ENCODE peak calls at places on chromosomes 4 and X, in six cellular contexts. One of them, this sample, is unnamed.

GRCh38 chr4:29278580-29278979 is 1441.6 kb upstream of the PCDH7 start:
- DNase-seq in NCI-H1417 treated with DMSO at 0.1 percent for 48 hours: no peak
- DNase-seq in NAMALWA: no peak
- DNase-seq in AG08396: no peak
- DNase-seq in PC-3: peak
- DNase-seq in mucosa of descending colon: no peak
- DNase-seq in this sample: peak

GRCh38 chr4:99323761-99324160 is 2.6 kb upstream of the ADH1B start:
- DNase-seq in mucosa of descending colon: no peak
- DNase-seq in NCI-H1417 treated with DMSO at 0.1 percent for 48 hours: no peak
- DNase-seq in PC-3: no peak
- DNase-seq in AG08396: no peak
- DNase-seq in NAMALWA: no peak
- DNase-seq in this sample: no peak

GRCh38 chr4:163694385-163694784 is 199.9 kb downstream of the TMA16 start:
- DNase-seq in AG08396: no peak
- DNase-seq in NCI-H1417 treated with DMSO at 0.1 percent for 48 hours: no peak
- DNase-seq in PC-3: peak
- DNase-seq in NAMALWA: no peak
- DNase-seq in mucosa of descending colon: no peak
- DNase-seq in this sample: no peak

GRCh38 chrX:64925480-64925879 is 50.8 kb downstream of the ZC4H2 start:
- DNase-seq in mucosa of descending colon: no peak
- DNase-seq in NCI-H1417 treated with DMSO at 0.1 percent for 48 hours: no peak
- DNase-seq in PC-3: no peak
- DNase-seq in NAMALWA: no peak
- DNase-seq in AG08396: no peak
- DNase-seq in this sample: no peak

GRCh38 chr4:100849319-100849718 is 331.5 kb upstream of the EMCN start:
- DNase-seq in mucosa of descending colon: no peak
- DNase-seq in NAMALWA: no peak
- DNase-seq in AG08396: no peak
- DNase-seq in NCI-H1417 treated with DMSO at 0.1 percent for 48 hours: no peak
- DNase-seq in PC-3: no peak
- DNase-seq in this sample: no peak

GRCh38 chr4:55218041-55218440 is 92.6 kb upstream of the KDR start:
- DNase-seq in mucosa of descending colon: no peak
- DNase-seq in NAMALWA: no peak
- DNase-seq in NCI-H1417 treated with DMSO at 0.1 percent for 48 hours: no peak
- DNase-seq in PC-3: no peak
- DNase-seq in AG08396: no peak
- DNase-seq in this sample: no peak

GRCh38 chr4:73620115-73620792 is at the start of gene RASSF6:
- DNase-seq in PC-3: peak
- DNase-seq in mucosa of descending colon: peak
- DNase-seq in AG08396: no peak
- DNase-seq in NCI-H1417 treated with DMSO at 0.1 percent for 48 hours: peak
- DNase-seq in NAMALWA: peak
- DNase-seq in this sample: no peak

GRCh38 chr4:86909540-86909939 is 17.3 kb upstream of the C4orf36 start:
- DNase-seq in NCI-H1417 treated with DMSO at 0.1 percent for 48 hours: no peak
- DNase-seq in mucosa of descending colon: no peak
- DNase-seq in PC-3: no peak
- DNase-seq in NAMALWA: no peak
- DNase-seq in AG08396: no peak
- DNase-seq in this sample: no peak

GRCh38 chrX:67636532-67636931 is 92.7 kb downstream of the AR start:
- DNase-seq in NAMALWA: no peak
- DNase-seq in mucosa of descending colon: no peak
- DNase-seq in NCI-H1417 treated with DMSO at 0.1 percent for 48 hours: no peak
- DNase-seq in PC-3: no peak
- DNase-seq in AG08396: peak
- DNase-seq in this sample: peak

GRCh38 chr4:186566068-186566467 is 10.7 kb upstream of the MTNR1A start:
- DNase-seq in NAMALWA: no peak
- DNase-seq in NCI-H1417 treated with DMSO at 0.1 percent for 48 hours: no peak
- DNase-seq in mucosa of descending colon: no peak
- DNase-seq in PC-3: peak
- DNase-seq in AG08396: no peak
- DNase-seq in this sample: no peak

GRCh38 chr4:140870427-140870826 is 114.2 kb upstream of the TBC1D9 start:
- DNase-seq in NCI-H1417 treated with DMSO at 0.1 percent for 48 hours: no peak
- DNase-seq in NAMALWA: no peak
- DNase-seq in mucosa of descending colon: no peak
- DNase-seq in AG08396: no peak
- DNase-seq in PC-3: no peak
- DNase-seq in this sample: no peak

GRCh38 chr4:185803015-185803414 is 9.0 kb downstream of the SORBS2 start:
- DNase-seq in NCI-H1417 treated with DMSO at 0.1 percent for 48 hours: no peak
- DNase-seq in NAMALWA: no peak
- DNase-seq in PC-3: no peak
- DNase-seq in mucosa of descending colon: no peak
- DNase-seq in AG08396: no peak
- DNase-seq in this sample: no peak

GRCh38 chrX:22666441-22666840 is 333.3 kb upstream of the DDX53 start:
- DNase-seq in AG08396: no peak
- DNase-seq in NCI-H1417 treated with DMSO at 0.1 percent for 48 hours: no peak
- DNase-seq in mucosa of descending colon: no peak
- DNase-seq in NAMALWA: peak
- DNase-seq in PC-3: peak
- DNase-seq in this sample: no peak

GRCh38 chr4:136369073-136369472 is 1163.2 kb downstream of the PCDH18 start:
- DNase-seq in PC-3: peak
- DNase-seq in mucosa of descending colon: no peak
- DNase-seq in AG08396: no peak
- DNase-seq in NCI-H1417 treated with DMSO at 0.1 percent for 48 hours: no peak
- DNase-seq in NAMALWA: no peak
- DNase-seq in this sample: peak

GRCh38 chr4:69742596-69742995 is 17.8 kb downstream of the SULT1B1 start:
- DNase-seq in NCI-H1417 treated with DMSO at 0.1 percent for 48 hours: no peak
- DNase-seq in mucosa of descending colon: no peak
- DNase-seq in NAMALWA: no peak
- DNase-seq in AG08396: no peak
- DNase-seq in PC-3: no peak
- DNase-seq in this sample: no peak

GRCh38 chrX:133249659-133250058 is 31.5 kb upstream of the TFDP3 start:
- DNase-seq in PC-3: peak
- DNase-seq in mucosa of descending colon: no peak
- DNase-seq in AG08396: no peak
- DNase-seq in NCI-H1417 treated with DMSO at 0.1 percent for 48 hours: no peak
- DNase-seq in NAMALWA: peak
- DNase-seq in this sample: no peak

GRCh38 chr4:4317496-4318232 is 27.6 kb downstream of the ZBTB49 start:
- DNase-seq in NCI-H1417 treated with DMSO at 0.1 percent for 48 hours: no peak
- DNase-seq in PC-3: no peak
- DNase-seq in AG08396: no peak
- DNase-seq in NAMALWA: no peak
- DNase-seq in mucosa of descending colon: no peak
- DNase-seq in this sample: no peak

GRCh38 chrX:71514367-71515038 is 18.4 kb upstream of the OGT start:
- DNase-seq in PC-3: no peak
- DNase-seq in mucosa of descending colon: no peak
- DNase-seq in NAMALWA: no peak
- DNase-seq in NCI-H1417 treated with DMSO at 0.1 percent for 48 hours: no peak
- DNase-seq in AG08396: no peak
- DNase-seq in this sample: no peak

GRCh38 chr4:8383451-8384160 is 56.9 kb downstream of the ACOX3 start:
- DNase-seq in mucosa of descending colon: no peak
- DNase-seq in NCI-H1417 treated with DMSO at 0.1 percent for 48 hours: no peak
- DNase-seq in NAMALWA: no peak
- DNase-seq in PC-3: no peak
- DNase-seq in AG08396: peak
- DNase-seq in this sample: no peak

GRCh38 chrX:105822138-105823091 is at the start of gene NRK:
- DNase-seq in mucosa of descending colon: peak
- DNase-seq in NAMALWA: no peak
- DNase-seq in PC-3: no peak
- DNase-seq in AG08396: no peak
- DNase-seq in NCI-H1417 treated with DMSO at 0.1 percent for 48 hours: no peak
- DNase-seq in this sample: peak

GRCh38 chr4:176443646-176444409 is 124.1 kb downstream of the SPCS3 start:
- DNase-seq in NAMALWA: no peak
- DNase-seq in AG08396: no peak
- DNase-seq in NCI-H1417 treated with DMSO at 0.1 percent for 48 hours: no peak
- DNase-seq in PC-3: peak
- DNase-seq in mucosa of descending colon: no peak
- DNase-seq in this sample: no peak

GRCh38 chr4:68655764-68656444 is 14.5 kb downstream of the UGT2B15 start:
- DNase-seq in PC-3: peak
- DNase-seq in NCI-H1417 treated with DMSO at 0.1 percent for 48 hours: no peak
- DNase-seq in mucosa of descending colon: no peak
- DNase-seq in AG08396: no peak
- DNase-seq in NAMALWA: no peak
- DNase-seq in this sample: no peak

GRCh38 chr4:101345596-101346311 is 1.6 kb downstream of the PPP3CA start:
- DNase-seq in NAMALWA: peak
- DNase-seq in PC-3: peak
- DNase-seq in NCI-H1417 treated with DMSO at 0.1 percent for 48 hours: no peak
- DNase-seq in AG08396: peak
- DNase-seq in mucosa of descending colon: peak
- DNase-seq in this sample: peak

GRCh38 chr4:95761441-95761840 is 78.5 kb upstream of the PDHA2 start:
- DNase-seq in NAMALWA: no peak
- DNase-seq in PC-3: peak
- DNase-seq in NCI-H1417 treated with DMSO at 0.1 percent for 48 hours: no peak
- DNase-seq in AG08396: no peak
- DNase-seq in mucosa of descending colon: no peak
- DNase-seq in this sample: peak

GRCh38 chr4:74534121-74534520 is 89.2 kb downstream of the AREG start:
- DNase-seq in AG08396: no peak
- DNase-seq in mucosa of descending colon: no peak
- DNase-seq in NCI-H1417 treated with DMSO at 0.1 percent for 48 hours: no peak
- DNase-seq in NAMALWA: no peak
- DNase-seq in PC-3: peak
- DNase-seq in this sample: no peak

GRCh38 chr4:181987392-181987791 is 255.8 kb upstream of the TENM3 start:
- DNase-seq in NCI-H1417 treated with DMSO at 0.1 percent for 48 hours: no peak
- DNase-seq in AG08396: no peak
- DNase-seq in NAMALWA: no peak
- DNase-seq in mucosa of descending colon: no peak
- DNase-seq in PC-3: no peak
- DNase-seq in this sample: no peak

This sample was measured in hepatic stellate cell.